ENCODE peak calls at places on chromosomes 11 and 22, in five cellular contexts. Z is WTC11; K is CD4-positive, alpha-beta T cell; L is upper lobe of right lung; I is LNCaP clone FGC. G is an unnamed sample.

GRCh38 chr11:10927533-10927932 is 69.7 kb upstream of the ZBED5 start:
- DNase-seq in Z (no peak), K (no peak), L (no peak), I (peak), G (no peak)

GRCh38 chr11:83191491-83191890 is 2.0 kb upstream of the ANKRD42 start:
- DNase-seq in Z (no peak), K (no peak), L (no peak), I (no peak), G (no peak)

GRCh38 chr11:129352627-129353026 is 23.0 kb upstream of the BARX2 start:
- DNase-seq in Z (no peak), K (no peak), L (no peak), I (no peak), G (no peak)

GRCh38 chr11:104812416-104812815 is 85.8 kb downstream of the CASP12 start:
- DNase-seq in Z (no peak), K (no peak), L (no peak), I (no peak), G (no peak)

GRCh38 chr11:34809191-34810106 is 106.7 kb downstream of the APIP start:
- DNase-seq in Z (no peak), K (no peak), L (no peak), I (no peak), G (peak)

GRCh38 chr11:18721576-18722292 is 4.3 kb downstream of the IGSF22 start:
- DNase-seq in Z (peak), K (peak), L (no peak), I (no peak), G (peak)

GRCh38 chr11:118610220-118610772 is 2.9 kb downstream of the PHLDB1 start:
- DNase-seq in Z (peak), K (no peak), L (no peak), I (no peak), G (no peak)

GRCh38 chr11:119421941-119422504 is 949 bp downstream of the THY1 start:
- DNase-seq in Z (peak), K (no peak), L (no peak), I (no peak), G (no peak)

GRCh38 chr11:61048368-61049065 is 53.8 kb upstream of the CD5 start:
- DNase-seq in Z (no peak), K (no peak), L (no peak), I (no peak), G (no peak)

GRCh38 chr11:113615098-113615497 is 91.0 kb downstream of the TMPRSS5 start:
- DNase-seq in Z (peak), K (no peak), L (no peak), I (no peak), G (no peak)

GRCh38 chr11:38718049-38718448 is 2120.0 kb upstream of the RAG2 start:
- DNase-seq in Z (no peak), K (no peak), L (no peak), I (no peak), G (no peak)

GRCh38 chr11:108483163-108483562 is 15.0 kb downstream of the POGLUT3 start:
- DNase-seq in Z (no peak), K (no peak), L (no peak), I (no peak), G (no peak)

GRCh38 chr11:3939651-3940190 is 84.3 kb downstream of the STIM1 start:
- DNase-seq in Z (no peak), K (no peak), L (no peak), I (no peak), G (no peak)

GRCh38 chr11:12201016-12201985 is 90.9 kb downstream of the MICAL2 start:
- DNase-seq in Z (no peak), K (no peak), L (peak), I (no peak), G (peak)

GRCh38 chr11:1099519-1100355 is 25.1 kb downstream of the MUC2 start:
- DNase-seq in Z (no peak), K (no peak), L (no peak), I (no peak), G (no peak)

GRCh38 chr11:56333156-56333555 is 12.7 kb upstream of the OR8K1 start:
- DNase-seq in Z (no peak), K (no peak), L (no peak), I (no peak), G (no peak)

GRCh38 chr11:116581349-116581748 is 191.4 kb downstream of the BUD13 start:
- DNase-seq in Z (no peak), K (no peak), L (no peak), I (no peak), G (no peak)

GRCh38 chr22:42893366-42894150 is 36.5 kb upstream of the ARFGAP3 start:
- DNase-seq in Z (no peak), K (no peak), L (no peak), I (no peak), G (no peak)

GRCh38 chr22:22450343-22450839 is 58.2 kb downstream of the ZNF280B start:
- DNase-seq in Z (no peak), K (no peak), L (no peak), I (no peak), G (peak)

GRCh38 chr11:123473941-123474668 is 44.0 kb downstream of the GRAMD1B start:
- DNase-seq in Z (no peak), K (no peak), L (no peak), I (no peak), G (peak)

GRCh38 chr11:104968365-104968855 is at the start of gene CASP4:
- DNase-seq in Z (no peak), K (no peak), L (no peak), I (peak), G (peak)

GRCh38 chr11:95282337-95282751 is 51.3 kb upstream of the SESN3 start:
- DNase-seq in Z (no peak), K (no peak), L (no peak), I (no peak), G (peak)

GRCh38 chr11:58222730-58223129 is 6.0 kb downstream of the OR10Q1 start:
- DNase-seq in Z (no peak), K (no peak), L (no peak), I (no peak), G (no peak)

GRCh38 chr11:1728281-1728680 is 22.1 kb downstream of the IFITM10 start:
- DNase-seq in Z (no peak), K (no peak), L (no peak), I (no peak), G (no peak)

DNA sequence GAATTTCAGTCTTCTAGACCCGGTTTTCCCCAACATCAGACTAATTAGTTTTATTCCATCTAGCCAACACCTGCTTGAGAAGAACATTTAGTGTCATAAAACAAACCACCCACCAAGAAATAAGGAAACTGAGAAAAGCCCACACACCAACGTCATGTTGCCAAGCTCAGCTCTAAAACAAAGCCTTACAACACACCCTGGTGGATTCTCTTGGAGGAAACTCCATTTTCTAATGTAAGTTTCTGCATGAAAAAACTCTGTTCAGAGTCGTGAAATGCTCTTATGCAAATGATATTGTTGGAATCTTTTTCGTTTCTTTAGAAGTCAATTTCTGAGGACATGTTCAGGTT is 105.0 kb upstream of the RAG2 start:
- DNase-seq in Z (no peak), K (no peak), L (no peak), I (no peak), G (no peak)
- TF ChIP-seq CTCF in Z (no peak), K (no peak), L (no peak), I (no peak), G (no peak)

DNA sequence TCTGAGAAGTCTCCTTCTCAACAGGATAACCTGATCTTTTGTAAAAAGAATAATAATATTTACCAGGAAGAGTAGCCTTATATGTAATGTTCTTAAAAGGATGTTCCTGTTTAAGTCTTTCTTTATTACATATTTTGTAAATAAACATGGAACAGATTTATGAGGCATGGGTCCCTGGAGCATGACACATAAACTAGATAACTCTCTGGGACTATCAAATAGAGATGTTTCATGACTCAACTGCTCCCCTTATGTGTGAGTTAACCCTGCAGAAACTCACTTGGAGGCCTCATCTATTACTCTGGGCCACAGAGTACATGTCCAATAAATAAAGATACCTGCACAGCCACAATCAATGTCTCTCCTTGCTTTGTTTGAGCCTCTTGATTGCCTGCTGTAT is 64.6 kb downstream of the GDPD4 start:
- DNase-seq in Z (no peak), K (no peak), L (no peak), I (peak), G (no peak)
- TF ChIP-seq CTCF in Z (no peak), K (no peak), L (no peak), I (no peak), G (no peak)

GRCh38 chr22:35761037-35761436 is 43.4 kb downstream of the APOL5 start:
- DNase-seq in Z (no peak), K (no peak), L (no peak), I (no peak), G (peak)
- TF ChIP-seq CTCF in Z (peak), K (no peak), L (peak), I (peak), G (no peak)

DNA sequence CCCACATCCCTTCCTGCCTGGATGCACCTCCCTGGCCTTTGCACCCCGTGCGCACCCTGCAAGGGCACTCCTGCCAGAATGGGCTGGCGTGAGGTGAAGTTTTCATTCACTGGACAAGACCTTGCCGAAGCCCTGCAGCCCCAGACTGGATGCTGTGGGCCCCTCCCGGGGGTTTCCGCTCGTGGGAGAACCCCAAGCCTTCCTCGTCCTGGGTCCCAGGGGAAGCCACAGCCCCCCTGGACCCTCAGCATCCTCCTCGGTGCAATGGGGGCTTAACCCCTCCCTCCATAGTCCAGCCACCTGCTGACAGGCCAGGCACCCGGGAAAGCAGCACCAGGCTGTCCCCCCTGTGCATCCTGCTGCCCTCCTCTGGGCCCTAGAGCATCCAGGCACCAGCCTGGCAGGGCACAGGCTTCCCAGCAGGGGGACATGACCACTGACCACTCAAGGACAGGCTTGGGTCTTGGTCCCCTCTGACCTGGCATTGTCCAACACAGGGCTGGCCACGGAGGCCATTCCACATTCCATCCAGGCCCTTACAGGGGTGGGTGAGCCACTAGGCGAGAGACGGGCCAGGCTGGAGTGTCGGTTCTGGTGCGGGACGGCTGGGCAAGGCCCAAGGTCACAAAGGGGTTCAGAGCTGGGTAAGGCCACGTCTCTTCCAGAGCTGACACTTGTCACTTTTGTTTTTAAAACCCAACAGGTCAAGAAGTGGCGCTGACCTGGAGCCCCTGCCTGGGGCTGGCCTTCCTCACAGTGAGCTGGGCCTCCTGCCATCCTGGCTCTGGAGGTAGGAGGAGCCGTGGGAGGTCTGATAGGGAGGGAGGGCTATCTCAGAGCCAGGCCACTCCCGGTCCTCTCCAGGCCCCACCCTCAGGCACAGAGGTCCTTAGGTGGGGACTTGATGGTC is 41.5 kb upstream of the PPARA start:
- DNase-seq in Z (no peak), K (no peak), L (no peak), I (no peak), G (peak)
- TF ChIP-seq CTCF in Z (no peak), K (no peak), L (no peak), I (no peak), G (no peak)

GRCh38 chr11:14542384-14542783 is 22.2 kb upstream of the PSMA1 start:
- DNase-seq in Z (no peak), K (no peak), L (no peak), I (no peak), G (peak)
- TF ChIP-seq CTCF in Z (no peak), K (no peak), L (no peak), I (no peak), G (no peak)

GRCh38 chr22:45552580-45553332 is 50.1 kb downstream of the FBLN1 start:
- DNase-seq in Z (no peak), K (no peak), L (peak), I (no peak), G (peak)
- TF ChIP-seq CTCF in Z (no peak), K (no peak), L (no peak), I (no peak), G (peak)

DNA sequence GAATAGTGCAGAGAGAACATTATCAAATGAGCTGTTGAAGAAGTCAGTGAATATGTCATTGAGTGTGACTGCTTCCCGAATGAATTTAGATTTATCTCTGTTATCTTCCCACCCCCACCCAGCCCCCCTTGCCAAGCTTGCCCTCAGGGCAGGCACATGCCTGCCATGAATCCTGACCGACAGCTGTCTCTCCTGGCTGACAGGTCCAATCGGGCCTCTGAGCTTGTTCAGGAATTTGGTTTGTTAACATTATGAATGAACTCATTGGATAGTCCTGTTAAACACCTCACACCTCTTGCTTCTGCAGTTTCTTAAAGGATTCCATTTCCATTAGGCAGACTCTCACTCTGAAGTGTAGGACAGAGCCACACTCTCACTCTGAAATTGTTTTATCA is 357.7 kb downstream of the INSC start:
- DNase-seq in Z (no peak), K (no peak), L (no peak), I (no peak), G (no peak)
- TF ChIP-seq CTCF in Z (no peak), K (no peak), L (no peak), I (no peak), G (no peak)